ENCODE peak calls at places on chromosomes 4 and X, in four cellular contexts. H, K, Y and V are unnamed samples. For H3K4me1, the result is how much of the 10 kb centered on the place peaks cover.

GRCh38 chr4:174138616-174139015 is 144.9 kb downstream of the FBXO8 start:
- DNase-seq in Y (no peak), K (no peak), H (no peak), V (no peak)

GRCh38 chr4:121714548-121714947 is 17.8 kb upstream of the ANXA5 start:
- DNase-seq in Y (no peak), K (no peak), H (no peak), V (no peak)

GRCh38 chr4:174404677-174405076 is 117.6 kb downstream of the HPGD start:
- DNase-seq in K (no peak), H (no peak), Y (no peak), V (no peak)

GRCh38 chr4:151992301-151992700 is 231.5 kb upstream of the GATB start:
- DNase-seq in K (no peak), H (no peak), Y (no peak), V (no peak)

GRCh38 chrX:1595711-1596060 is 4.3 kb downstream of the AKAP17A start:
- DNase-seq in H (no peak), Y (no peak), K (no peak), V (no peak)

GRCh38 chr4:53861856-53862610 is 202.4 kb downstream of the CHIC2 start:
- DNase-seq in H (peak), Y (no peak), K (peak), V (no peak)

GRCh38 chr4:15756361-15756861 is 21.7 kb upstream of the CD38 start:
- DNase-seq in K (peak), Y (no peak), H (peak), V (no peak)

GRCh38 chr4:119543794-119544193 is 84.8 kb downstream of the PDE5A start:
- DNase-seq in Y (no peak), H (no peak), K (no peak), V (no peak)

GRCh38 chrX:108309144-108309543 is 129.1 kb downstream of the COL4A6 start:
- DNase-seq in Y (no peak), H (peak), K (peak), V (no peak)

GRCh38 chrX:19649227-19650009 is 134.1 kb upstream of the MAP3K15 start:
- DNase-seq in K (peak), Y (no peak), H (no peak), V (no peak)

GRCh38 chrX:12843668-12844279 is 23.1 kb upstream of the TLR7 start:
- DNase-seq in H (no peak), K (no peak), Y (no peak), V (no peak)

GRCh38 chrX:80550722-80551121 is 130.5 kb downstream of the TENT5D start:
- DNase-seq in K (no peak), Y (no peak), H (no peak), V (peak)

GRCh38 chr4:106695846-106696245 is 327.3 kb upstream of the GIMD1 start:
- DNase-seq in H (no peak), Y (no peak), K (no peak), V (no peak)

GRCh38 chrX:119406739-119407138 is 7.6 kb downstream of the SLC25A43 start:
- DNase-seq in Y (no peak), K (peak), H (no peak), V (no peak)

GRCh38 chr4:165448700-165449099 is 69.9 kb downstream of the CPE start:
- DNase-seq in Y (no peak), K (no peak), H (no peak), V (no peak)

GRCh38 chr4:47110670-47111069 is 79.3 kb downstream of the GABRB1 start:
- DNase-seq in Y (no peak), K (no peak), H (no peak), V (no peak)

GRCh38 chr4:145484240-145484846 is 2.7 kb downstream of the SMAD1 start:
- DNase-seq in K (no peak), H (no peak), Y (no peak), V (no peak)

GRCh38 chr4:153154010-153154975 is 50.0 kb upstream of the TRIM2 start:
- DNase-seq in H (peak), K (peak), Y (no peak), V (no peak)

GRCh38 chrX:48939417-48940228 is 17.8 kb downstream of the OTUD5 start:
- DNase-seq in K (no peak), H (no peak), Y (no peak), V (no peak)

GRCh38 chrX:140724337-140725105 is 15.0 kb downstream of the LINC00632 start:
- DNase-seq in Y (no peak), K (no peak), H (peak), V (no peak)

GRCh38 chrX:150313514-150313913 is 49.6 kb upstream of the MAMLD1 start:
- DNase-seq in H (no peak), Y (no peak), K (no peak), V (peak)

GRCh38 chrX:46381630-46382029 is 163.6 kb downstream of the ZNF674 start:
- DNase-seq in Y (peak), K (peak), H (peak), V (peak)

GRCh38 chr4:54233697-54234496 is 4.8 kb downstream of the PDGFRA start:
- DNase-seq in K (peak), Y (peak), H (peak), V (peak)

GRCh38 chr4:85488416-85488815 is 13.5 kb downstream of the ARHGAP24 start:
- DNase-seq in Y (no peak), K (no peak), H (no peak), V (no peak)

GRCh38 chr4:1246111-1246881 is 2.6 kb downstream of the CTBP1 start:
- DNase-seq in H (peak), Y (no peak), K (no peak), V (peak)

GRCh38 chr4:169620846-169621228 is 459 bp downstream of the CLCN3 start:
- DNase-seq in H (peak), K (no peak), Y (peak), V (no peak)
- H3K14ac ChIP-seq in H (no peak), K (peak), Y (no peak), V (peak)

DNA sequence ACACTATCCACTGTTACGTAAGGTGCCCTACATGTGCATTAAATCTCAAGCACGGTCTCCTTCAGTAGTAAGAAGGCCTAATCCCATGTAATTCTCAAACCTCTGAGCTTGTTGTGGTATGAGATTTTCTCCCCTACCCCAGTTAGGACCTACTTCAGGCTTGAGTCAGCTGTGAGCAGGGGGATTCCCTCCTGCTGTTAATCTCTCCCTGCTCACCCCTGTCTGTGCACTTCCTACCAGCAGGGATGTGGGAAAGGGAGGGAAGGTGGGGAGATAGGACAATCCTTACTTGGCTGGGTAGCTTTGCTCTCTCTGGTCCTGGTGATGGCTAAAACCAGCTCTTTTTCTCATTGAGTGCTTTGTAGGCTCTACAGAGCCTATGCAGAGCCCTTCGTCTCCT is 60.8 kb downstream of the PALLD start:
- DNase-seq in Y (no peak), K (no peak), H (no peak), V (no peak)
- H3K4me1 ChIP-seq in Y (under half), K (under half), H (under half), V (under half)

GRCh38 chr4:113256946-113257345 is 207.5 kb downstream of the ANK2 start:
- DNase-seq in K (peak), Y (no peak), H (no peak), V (no peak)
- H3K14ac ChIP-seq in K (no peak), Y (no peak), H (no peak), V (no peak)

DNA sequence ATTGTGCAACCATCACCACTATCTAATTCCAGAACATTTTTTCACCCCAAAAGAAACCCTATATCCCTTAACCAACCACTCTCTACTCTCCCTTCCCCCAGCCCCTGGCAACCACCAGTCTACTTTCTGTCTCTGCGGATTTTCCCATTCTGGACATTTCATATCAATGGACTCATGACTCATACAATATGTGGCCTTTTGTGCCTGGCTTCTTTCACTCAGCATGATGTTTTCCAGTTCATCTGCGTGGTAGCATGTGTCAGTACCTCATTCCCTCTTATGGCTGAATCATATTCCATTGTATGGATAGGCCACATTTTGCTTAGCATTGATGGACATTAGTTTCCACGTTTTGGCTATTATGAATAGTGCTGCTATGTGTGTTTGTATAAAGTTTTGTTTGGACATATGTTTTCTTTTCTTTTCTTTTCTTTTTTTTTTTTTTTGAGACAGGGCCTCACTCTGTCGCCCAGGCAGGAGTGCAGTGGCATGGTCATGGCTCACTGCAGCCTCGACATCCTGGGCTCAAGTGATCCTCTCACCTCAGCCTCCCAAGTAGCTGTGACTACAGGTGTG is 335.4 kb downstream of the BCOR start:
- DNase-seq in H (peak), K (peak), Y (no peak), V (no peak)
- H3K4me1 ChIP-seq in H (under half), K (under half), Y (under half), V (under half)

GRCh38 chrX:154458116-154458953 is at the start of gene PLXNA3:
- DNase-seq in H (no peak), Y (peak), K (no peak), V (no peak)
- H3K14ac ChIP-seq in H (no peak), Y (peak), K (peak), V (no peak)